ENCODE peak calls at places on chromosomes 2 and 18, in four cellular contexts. One of them, this sample, is unnamed.

GRCh38 chr2:26894136-26894535 is 46.2 kb downstream of the DPYSL5 start:
- DNase-seq in A549: no peak
- DNase-seq in K562: no peak
- DNase-seq in H1: no peak
- DNase-seq in this sample: no peak

GRCh38 chr18:79925656-79925979 is 25.8 kb downstream of the SLC66A2 start:
- DNase-seq in K562: no peak
- DNase-seq in H1: no peak
- DNase-seq in A549: no peak
- DNase-seq in this sample: no peak

GRCh38 chr2:108917078-108917440 is 72.0 kb downstream of the EDAR start:
- DNase-seq in K562: no peak
- DNase-seq in A549: no peak
- DNase-seq in H1: no peak
- DNase-seq in this sample: peak; percentile 47

GRCh38 chr2:1230155-1230893 is 182.9 kb upstream of the TPO start:
- DNase-seq in A549: no peak
- DNase-seq in H1: no peak
- DNase-seq in K562: no peak
- DNase-seq in this sample: no peak

GRCh38 chr18:27185025-27185763 is at the start of gene CHST9:
- DNase-seq in K562: no peak
- DNase-seq in H1: peak; percentile 80
- DNase-seq in A549: no peak
- DNase-seq in this sample: no peak

GRCh38 chr2:231780123-231780908 is 766 bp downstream of the PDE6D start:
- DNase-seq in K562: peak; percentile 26
- DNase-seq in H1: peak; percentile 58
- DNase-seq in A549: no peak
- DNase-seq in this sample: peak; percentile 44

GRCh38 chr2:235554385-235554784 is 60.5 kb downstream of the AGAP1 start:
- DNase-seq in H1: no peak
- DNase-seq in K562: no peak
- DNase-seq in A549: no peak
- DNase-seq in this sample: no peak

GRCh38 chr2:2698182-2699116 is 367.4 kb upstream of the MYT1L start:
- DNase-seq in K562: peak; percentile 28
- DNase-seq in H1: no peak
- DNase-seq in A549: peak; percentile 57
- DNase-seq in this sample: peak; percentile 21

GRCh38 chr2:58571181-58571852 is 330.2 kb upstream of the FANCL start:
- DNase-seq in H1: peak; percentile 53
- DNase-seq in A549: peak; percentile 87
- DNase-seq in K562: peak; percentile 66
- DNase-seq in this sample: peak; percentile 50

GRCh38 chr2:144946263-144946662 is 426.3 kb upstream of the ZEB2 start:
- DNase-seq in K562: no peak
- DNase-seq in H1: no peak
- DNase-seq in A549: no peak
- DNase-seq in this sample: no peak

GRCh38 chr2:23649285-23649684 is 264.3 kb downstream of the KLHL29 start:
- DNase-seq in K562: no peak
- DNase-seq in H1: no peak
- DNase-seq in A549: no peak
- DNase-seq in this sample: no peak

GRCh38 chr18:79139206-79139605 is 70.0 kb downstream of the ATP9B start:
- DNase-seq in A549: no peak
- DNase-seq in K562: no peak
- DNase-seq in H1: no peak
- DNase-seq in this sample: no peak

GRCh38 chr18:10374615-10375295 is 79.7 kb upstream of the APCDD1 start:
- DNase-seq in A549: no peak
- DNase-seq in H1: no peak
- DNase-seq in K562: no peak
- DNase-seq in this sample: no peak

GRCh38 chr2:39124770-39125075 is 3.9 kb upstream of the SOS1 start:
- DNase-seq in H1: no peak
- DNase-seq in A549: no peak
- DNase-seq in K562: no peak
- DNase-seq in this sample: no peak

GRCh38 chr2:9809448-9810088 is 33.7 kb upstream of the TAF1B start:
- DNase-seq in K562: no peak
- DNase-seq in A549: no peak
- DNase-seq in H1: no peak
- DNase-seq in this sample: no peak

GRCh38 chr2:137886432-137886831 is 77.8 kb upstream of the HNMT start:
- DNase-seq in K562: no peak
- DNase-seq in A549: peak; percentile 52
- DNase-seq in H1: no peak
- DNase-seq in this sample: peak; percentile 83

GRCh38 chr18:8673276-8674209 is 31.8 kb upstream of the MTCL1 start:
- DNase-seq in H1: no peak
- DNase-seq in K562: no peak
- DNase-seq in A549: peak; percentile 44
- DNase-seq in this sample: no peak

GRCh38 chr2:183996825-183997823 is 601.2 kb upstream of the ZNF804A start:
- DNase-seq in A549: no peak
- DNase-seq in K562: no peak
- DNase-seq in H1: no peak
- DNase-seq in this sample: no peak

GRCh38 chr18:79988079-79988924 is at the start of gene TXNL4A:
- DNase-seq in A549: peak; percentile 87
- DNase-seq in H1: peak; percentile 86
- DNase-seq in K562: peak; percentile 73
- DNase-seq in this sample: peak; percentile 69

GRCh38 chr18:51195602-51196115 is 1.8 kb downstream of the MEX3C start:
- DNase-seq in K562: peak; percentile 6
- DNase-seq in A549: peak; percentile 54
- DNase-seq in H1: peak; percentile 48
- DNase-seq in this sample: peak; percentile 87

GRCh38 chr2:235669983-235670962 is 176.4 kb downstream of the AGAP1 start:
- DNase-seq in K562: no peak
- DNase-seq in H1: peak; percentile 78
- DNase-seq in A549: peak; percentile 70
- DNase-seq in this sample: no peak

GRCh38 chr2:69165079-69165478 is 152.1 kb downstream of the ANTXR1 start:
- DNase-seq in K562: no peak
- DNase-seq in H1: no peak
- DNase-seq in A549: no peak
- DNase-seq in this sample: no peak

GRCh38 chr18:6624271-6624670 is 105.2 kb upstream of the ARHGAP28 start:
- DNase-seq in A549: no peak
- DNase-seq in H1: no peak
- DNase-seq in K562: no peak
- DNase-seq in this sample: no peak

GRCh38 chr2:137507237-137507636 is 457.0 kb upstream of the HNMT start:
- DNase-seq in A549: no peak
- DNase-seq in K562: no peak
- DNase-seq in H1: no peak
- DNase-seq in this sample: no peak

GRCh38 chr2:19614066-19614465 is 255.6 kb upstream of the OSR1 start:
- DNase-seq in A549: no peak
- DNase-seq in H1: no peak
- DNase-seq in K562: no peak
- DNase-seq in this sample: no peak
- TF ChIP-seq PHF8 in A549: no peak
- TF ChIP-seq PHF8 in H1: no peak
- TF ChIP-seq PHF8 in K562: no peak
- TF ChIP-seq PHF8 in this sample: no peak

DNA sequence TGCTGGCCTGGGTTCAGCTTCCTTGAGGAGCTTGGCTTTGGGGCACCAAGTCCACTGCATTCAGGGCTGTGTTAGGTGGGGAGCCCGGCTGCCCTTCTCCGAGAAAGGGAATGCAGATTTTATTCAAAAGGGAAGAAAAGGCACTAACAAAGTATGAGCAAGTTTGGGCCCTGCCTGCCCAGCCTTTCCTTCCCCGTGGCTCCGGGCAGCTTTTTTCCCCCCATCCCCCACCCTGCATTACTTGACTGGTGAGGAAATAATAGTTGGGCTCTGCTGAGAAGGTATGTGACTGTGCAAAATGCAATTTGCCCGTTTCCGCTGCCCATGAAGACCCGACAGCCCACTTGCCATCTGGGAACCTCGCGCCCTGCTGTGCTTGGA is 82.8 kb downstream of the TCF7L1 start:
- DNase-seq in K562: no peak
- DNase-seq in H1: no peak
- DNase-seq in A549: no peak
- DNase-seq in this sample: no peak
- TF ChIP-seq RFX5 in K562: no peak
- TF ChIP-seq RFX5 in H1: no peak
- TF ChIP-seq RFX5 in A549: no peak
- TF ChIP-seq RFX5 in this sample: no peak

DNA sequence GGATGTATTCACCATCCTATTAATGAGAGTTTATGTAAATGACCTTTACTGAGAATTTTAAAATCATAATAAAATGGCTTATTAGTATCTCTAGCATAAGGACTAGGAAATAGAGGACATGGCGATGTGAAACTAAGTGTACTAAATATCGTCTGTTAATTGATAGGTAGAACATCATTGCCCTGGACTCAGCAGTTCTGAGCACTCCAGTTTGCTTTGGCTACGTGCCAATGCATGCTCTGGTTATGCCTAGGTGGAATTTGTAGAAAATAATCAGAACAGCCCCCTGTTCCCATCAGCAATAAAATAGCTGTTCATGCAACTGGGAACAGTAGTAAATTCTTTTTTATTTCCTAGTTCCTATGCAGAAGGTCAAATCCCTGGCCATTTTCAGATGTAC is 247.8 kb downstream of the DOK6 start:
- DNase-seq in K562: no peak
- DNase-seq in H1: no peak
- DNase-seq in A549: no peak
- DNase-seq in this sample: peak; percentile 6
- TF ChIP-seq PHF8 in K562: no peak
- TF ChIP-seq PHF8 in H1: no peak
- TF ChIP-seq PHF8 in A549: no peak
- TF ChIP-seq PHF8 in this sample: no peak

GRCh38 chr2:192267484-192267883 is 72.8 kb upstream of the TMEFF2 start:
- DNase-seq in H1: no peak
- DNase-seq in K562: no peak
- DNase-seq in A549: peak; percentile 10
- DNase-seq in this sample: no peak

GRCh38 chr2:192265751-192266150 is 71.0 kb upstream of the TMEFF2 start:
- DNase-seq in A549: no peak
- DNase-seq in H1: no peak
- DNase-seq in K562: no peak
- DNase-seq in this sample: no peak
- TF ChIP-seq RFX5 in A549: no peak
- TF ChIP-seq RFX5 in H1: no peak
- TF ChIP-seq RFX5 in K562: no peak
- TF ChIP-seq RFX5 in this sample: no peak

DNA sequence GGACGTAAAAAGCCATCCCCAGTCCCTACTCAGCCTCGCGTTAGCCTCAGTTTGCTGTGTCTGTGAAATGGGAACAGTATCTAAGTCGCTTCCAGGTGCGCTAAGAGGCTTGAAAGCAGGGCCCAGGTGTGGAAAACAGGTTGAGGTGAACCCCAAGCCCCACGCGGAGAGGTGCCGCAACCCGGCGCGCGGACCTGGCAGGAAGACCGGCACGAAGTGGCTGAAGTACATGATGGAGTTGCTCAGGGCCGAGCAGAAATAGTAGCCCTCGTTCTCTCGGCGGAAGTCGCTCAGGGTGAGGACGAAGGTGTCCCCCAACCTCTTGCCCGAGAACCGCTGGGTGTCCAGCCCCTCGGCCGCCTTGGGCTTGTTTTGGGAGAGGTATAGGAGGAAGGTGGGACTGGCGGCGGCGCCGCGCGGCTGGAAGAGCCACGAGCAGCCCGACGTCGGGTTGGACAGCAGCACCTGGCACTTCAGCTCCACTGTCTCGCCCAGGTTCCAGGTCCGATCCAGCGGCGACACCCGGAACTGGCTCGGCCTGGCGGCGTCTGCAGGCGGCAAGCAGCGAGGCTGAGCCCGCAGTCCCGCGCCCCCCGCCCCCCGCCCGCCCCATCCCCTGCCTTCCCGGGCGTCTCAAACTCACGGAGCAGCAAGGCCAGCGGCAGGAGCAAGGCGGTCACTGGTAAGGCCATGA is 432 bp downstream of the CD8A start:
- DNase-seq in A549: peak; percentile 7
- DNase-seq in K562: no peak
- DNase-seq in H1: peak; percentile 68
- DNase-seq in this sample: no peak
- TF ChIP-seq PHF8 in A549: no peak
- TF ChIP-seq PHF8 in K562: no peak
- TF ChIP-seq PHF8 in H1: no peak
- TF ChIP-seq PHF8 in this sample: no peak

GRCh38 chr2:112342067-112342466 is 66.7 kb downstream of the ZC3H6 start:
- DNase-seq in A549: no peak
- DNase-seq in K562: no peak
- DNase-seq in H1: no peak
- DNase-seq in this sample: no peak
- TF ChIP-seq RFX5 in A549: no peak
- TF ChIP-seq RFX5 in K562: no peak
- TF ChIP-seq RFX5 in H1: no peak
- TF ChIP-seq RFX5 in this sample: no peak

GRCh38 chr2:6358985-6359384 is 506.7 kb downstream of the CMPK2 start:
- DNase-seq in A549: no peak
- DNase-seq in H1: no peak
- DNase-seq in K562: no peak
- DNase-seq in this sample: no peak
- TF ChIP-seq PHF8 in A549: no peak
- TF ChIP-seq PHF8 in H1: no peak
- TF ChIP-seq PHF8 in K562: no peak
- TF ChIP-seq PHF8 in this sample: no peak

GRCh38 chr2:98909381-98910211 is 26.4 kb downstream of the CRACDL start:
- DNase-seq in H1: peak; percentile 69
- DNase-seq in K562: no peak
- DNase-seq in A549: peak; percentile 24
- DNase-seq in this sample: peak; percentile 82
- TF ChIP-seq RFX5 in H1: no peak
- TF ChIP-seq RFX5 in K562: no peak
- TF ChIP-seq RFX5 in A549: no peak
- TF ChIP-seq RFX5 in this sample: no peak

GRCh38 chr2:219415580-219416232 is 2.5 kb upstream of the DES start:
- DNase-seq in K562: no peak
- DNase-seq in H1: no peak
- DNase-seq in A549: no peak
- DNase-seq in this sample: no peak
- TF ChIP-seq PHF8 in K562: no peak
- TF ChIP-seq PHF8 in H1: no peak
- TF ChIP-seq PHF8 in A549: no peak
- TF ChIP-seq PHF8 in this sample: no peak

This sample was measured in HepG2.